ENCODE peak calls at places on chromosome 6, in five cellular contexts. O is HTR-8/SVneo, I is BJ, P is GM04503, V is NCI-H2029. H is an unnamed sample.

GRCh38 chr6:128114164-128114563 is 213.3 kb upstream of the THEMIS start:
- DNase-seq in O (no peak), I (no peak), P (no peak), V (no peak), H (no peak)

GRCh38 chr6:44778513-44778912 is 391.0 kb downstream of the CDC5L start:
- DNase-seq in O (no peak), I (no peak), P (no peak), V (no peak), H (no peak)

GRCh38 chr6:132446136-132446535 is 44.9 kb upstream of the MOXD1 start:
- DNase-seq in O (no peak), I (no peak), P (no peak), V (no peak), H (no peak)

GRCh38 chr6:10413850-10414765 is 766 bp downstream of the TFAP2A start:
- DNase-seq in O (peak), I (no peak), P (no peak), V (no peak), H (no peak)

GRCh38 chr6:35691027-35691824 is 2.5 kb upstream of the FKBP5 start:
- DNase-seq in O (no peak), I (no peak), P (peak), V (no peak), H (peak)

GRCh38 chr6:126919947-126920346 is 198.5 kb upstream of the RSPO3 start:
- DNase-seq in O (no peak), I (peak), P (peak), V (no peak), H (no peak)

GRCh38 chr6:142867988-142868818 is 76.8 kb downstream of the HIVEP2 start:
- DNase-seq in O (no peak), I (no peak), P (no peak), V (no peak), H (no peak)

GRCh38 chr6:53951383-53951782 is 156.6 kb downstream of the LRRC1 start:
- DNase-seq in O (no peak), I (no peak), P (no peak), V (no peak), H (no peak)

GRCh38 chr6:70371454-70372105 is 41.7 kb upstream of the FAM135A start:
- DNase-seq in O (peak), I (peak), P (peak), V (peak), H (no peak)

GRCh38 chr6:328184-328670 is 35.9 kb downstream of the DUSP22 start:
- DNase-seq in O (peak), I (peak), P (peak), V (no peak), H (no peak)

GRCh38 chr6:84847349-84848160 is 83.2 kb upstream of the TBX18 start:
- DNase-seq in O (no peak), I (no peak), P (no peak), V (no peak), H (no peak)

GRCh38 chr6:72382602-72383529 is 239.0 kb upstream of the KCNQ5 start:
- DNase-seq in O (no peak), I (no peak), P (no peak), V (no peak), H (no peak)

GRCh38 chr6:142952614-142953013 is 7.6 kb upstream of the HIVEP2 start:
- DNase-seq in O (no peak), I (no peak), P (no peak), V (no peak), H (no peak)